ENCODE peak calls at places on chromosomes 5 and 9, in four cellular contexts. B, R, A and H are unnamed samples.

GRCh38 chr5:106601605-106602004 is 1069.1 kb downstream of the EFNA5 start:
- DNase-seq in B (no peak), R (peak), A (no peak), H (no peak)

GRCh38 chr9:136808075-136808780 is 480 bp downstream of the RABL6 start:
- DNase-seq in B (no peak), R (no peak), A (no peak), H (no peak)

GRCh38 chr5:132754111-132754510 is 6.9 kb downstream of the CCNI2 start:
- DNase-seq in B (no peak), R (no peak), A (no peak), H (no peak)

GRCh38 chr5:72598461-72599433 is 91.5 kb upstream of the ZNF366 start:
- DNase-seq in B (peak), R (no peak), A (no peak), H (no peak)

GRCh38 chr5:141869514-141869913 is 8.7 kb downstream of the PCDH1 start:
- DNase-seq in B (no peak), R (no peak), A (no peak), H (no peak)

GRCh38 chr9:130073373-130073772 is 19.7 kb downstream of the GPR107 start:
- DNase-seq in B (peak), R (no peak), A (no peak), H (no peak)

GRCh38 chr5:170642066-170642735 is 138.4 kb downstream of the KCNIP1 start:
- DNase-seq in B (no peak), R (no peak), A (no peak), H (no peak)

GRCh38 chr9:129071526-129072131 is 9.3 kb upstream of the DOLPP1 start:
- DNase-seq in B (no peak), R (peak), A (no peak), H (no peak)

GRCh38 chr9:114474425-114474824 is 30.8 kb downstream of the WHRN start:
- DNase-seq in B (no peak), R (no peak), A (no peak), H (no peak)

GRCh38 chr5:143244990-143245389 is 158.5 kb downstream of the NR3C1 start:
- DNase-seq in B (no peak), R (no peak), A (no peak), H (no peak)

GRCh38 chr5:143114481-143114880 is 289.0 kb downstream of the NR3C1 start:
- DNase-seq in B (no peak), R (no peak), A (no peak), H (no peak)

GRCh38 chr9:127917603-127918002 is 762 bp upstream of the ST6GALNAC4 start:
- DNase-seq in B (no peak), R (no peak), A (no peak), H (no peak)

GRCh38 chr5:139267481-139267880 is 26.1 kb upstream of the MATR3 start:
- DNase-seq in B (no peak), R (no peak), A (no peak), H (no peak)

GRCh38 chr5:171484460-171484899 is 65.0 kb downstream of the FGF18 start:
- DNase-seq in B (no peak), R (peak), A (peak), H (no peak)

GRCh38 chr9:93893899-93894690 is 61.1 kb downstream of the BARX1 start:
- DNase-seq in B (peak), R (no peak), A (no peak), H (no peak)

GRCh38 chr5:130017173-130017572 is 112.9 kb downstream of the CHSY3 start:
- DNase-seq in B (no peak), R (no peak), A (no peak), H (no peak)

GRCh38 chr9:115369322-115369957 is 251.5 kb upstream of the TNC start:
- DNase-seq in B (no peak), R (no peak), A (no peak), H (no peak)

GRCh38 chr9:91847576-91847975 is 102.5 kb downstream of the ROR2 start:
- DNase-seq in B (no peak), R (peak), A (no peak), H (no peak)

GRCh38 chr5:135835766-135836165 is 1.3 kb downstream of the SLC25A48 start:
- DNase-seq in B (no peak), R (no peak), A (no peak), H (no peak)

GRCh38 chr5:78360674-78361225 is 333 bp downstream of the SCAMP1 start:
- DNase-seq in B (no peak), R (no peak), A (no peak), H (no peak)
- TF ChIP-seq REST in B (no peak), R (no peak), A (no peak), H (no peak)

GRCh38 chr5:125481506-125482455 is 735.3 kb upstream of the ZNF608 start:
- DNase-seq in B (no peak), R (no peak), A (no peak), H (no peak)
- H3K4me3 ChIP-seq in B (no peak), R (no peak), A (no peak), H (no peak)

DNA sequence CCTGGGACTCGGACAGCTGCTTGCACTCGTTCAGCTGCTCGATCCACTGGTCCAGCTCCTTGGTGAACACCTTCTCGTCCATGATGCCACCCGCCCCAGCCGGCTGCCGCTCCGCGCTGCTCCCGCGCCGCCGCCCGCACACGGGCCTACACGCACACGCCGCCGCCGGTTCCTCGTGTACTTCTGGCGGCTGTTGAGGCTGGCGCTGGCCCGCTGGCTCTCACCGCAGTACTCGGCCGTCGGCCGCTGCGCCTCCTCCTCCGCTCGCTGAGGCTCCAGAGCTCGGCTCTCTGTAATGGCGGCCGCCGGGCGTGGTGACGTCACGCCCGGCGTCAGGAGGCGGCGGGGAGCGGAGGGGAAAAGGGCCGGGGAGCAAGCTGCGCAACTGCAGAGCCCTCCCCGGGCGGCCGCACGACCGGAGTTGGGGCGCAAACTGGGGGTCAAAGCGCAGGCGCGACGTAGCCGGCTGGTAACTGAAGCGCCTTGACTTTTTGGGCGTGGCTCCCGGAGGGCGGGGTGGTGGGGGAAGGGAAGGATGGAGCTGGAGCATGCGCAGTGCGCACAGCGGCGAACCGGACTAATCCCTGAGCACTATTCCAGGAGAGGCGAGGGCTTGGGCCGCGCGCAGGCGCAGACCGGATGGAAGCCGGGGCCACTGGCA is at the start of gene PPP2CA:
- DNase-seq in B (peak), R (peak), A (peak), H (peak)
- TF ChIP-seq REST in B (no peak), R (no peak), A (no peak), H (no peak)

DNA sequence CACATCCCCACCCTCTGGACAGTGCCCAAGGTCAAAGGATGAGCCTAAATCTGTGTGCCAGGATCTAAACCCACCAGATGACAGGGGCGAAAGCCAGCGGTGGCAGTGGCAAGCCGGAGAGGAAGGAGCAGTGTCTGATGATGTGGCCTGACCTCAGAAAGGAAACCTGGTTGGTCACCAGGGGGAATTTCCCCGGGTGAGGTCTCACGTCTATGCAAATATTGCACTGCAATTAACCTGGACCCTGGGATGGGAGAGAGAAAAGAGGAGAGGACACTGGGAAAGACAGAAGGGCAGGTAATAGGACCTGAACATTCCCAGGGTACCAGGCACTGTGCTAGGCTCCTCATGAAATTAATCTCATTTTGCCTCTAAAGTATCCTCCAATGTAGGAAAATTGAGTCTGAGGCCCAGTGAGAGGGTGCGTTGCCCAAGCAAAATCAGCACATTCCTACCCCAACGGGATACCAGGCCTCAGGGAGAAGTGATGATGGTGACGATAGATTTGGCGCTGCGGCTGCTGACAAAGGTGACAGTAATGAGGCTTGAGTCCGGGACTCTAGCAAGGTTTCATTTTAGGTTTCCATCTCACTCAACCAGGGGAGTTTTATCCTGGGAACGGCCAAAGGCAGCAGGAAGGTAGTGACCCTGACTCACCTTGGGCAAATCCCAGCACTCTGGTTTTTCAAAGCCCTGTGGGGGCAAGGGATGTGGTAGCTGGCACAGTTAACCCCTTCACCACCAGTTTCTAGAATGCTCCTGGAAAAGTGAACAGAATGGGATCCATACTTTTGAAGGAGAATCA is 13.4 kb upstream of the TNIP1 start:
- DNase-seq in B (no peak), R (no peak), A (no peak), H (no peak)
- H3K4me3 ChIP-seq in B (no peak), R (no peak), A (no peak), H (no peak)

GRCh38 chr5:159878988-159879471 is 37.3 kb upstream of the ADRA1B start:
- DNase-seq in B (peak), R (peak), A (no peak), H (no peak)
- TF ChIP-seq REST in B (no peak), R (no peak), A (no peak), H (no peak)

DNA sequence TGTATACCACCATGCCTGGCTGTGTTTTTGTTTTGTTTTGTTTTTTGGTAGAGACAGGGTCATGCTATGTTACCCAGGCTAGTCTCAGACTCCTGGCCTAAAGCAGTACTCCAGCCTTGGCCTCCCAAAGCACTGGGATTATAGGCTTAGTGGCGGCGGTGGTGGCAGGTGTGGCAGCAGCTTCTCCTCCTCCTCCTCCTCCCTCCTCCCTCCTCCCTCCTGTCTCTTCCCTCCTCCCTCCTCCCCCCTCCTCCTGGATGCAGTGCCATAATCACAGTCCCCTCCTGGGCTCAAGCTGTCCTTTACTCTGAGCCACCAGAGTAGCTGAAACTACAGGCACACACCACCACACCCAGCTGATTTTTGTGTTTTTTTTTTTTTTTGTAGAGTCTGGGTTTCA is 71.2 kb downstream of the UHRF2 start:
- DNase-seq in B (no peak), R (no peak), A (no peak), H (no peak)
- H3K4me3 ChIP-seq in B (no peak), R (no peak), A (no peak), H (no peak)

GRCh38 chr5:153991168-153991567 is 47.5 kb downstream of the FAM114A2 start:
- DNase-seq in B (no peak), R (no peak), A (no peak), H (no peak)
- TF ChIP-seq REST in B (no peak), R (no peak), A (no peak), H (no peak)

DNA sequence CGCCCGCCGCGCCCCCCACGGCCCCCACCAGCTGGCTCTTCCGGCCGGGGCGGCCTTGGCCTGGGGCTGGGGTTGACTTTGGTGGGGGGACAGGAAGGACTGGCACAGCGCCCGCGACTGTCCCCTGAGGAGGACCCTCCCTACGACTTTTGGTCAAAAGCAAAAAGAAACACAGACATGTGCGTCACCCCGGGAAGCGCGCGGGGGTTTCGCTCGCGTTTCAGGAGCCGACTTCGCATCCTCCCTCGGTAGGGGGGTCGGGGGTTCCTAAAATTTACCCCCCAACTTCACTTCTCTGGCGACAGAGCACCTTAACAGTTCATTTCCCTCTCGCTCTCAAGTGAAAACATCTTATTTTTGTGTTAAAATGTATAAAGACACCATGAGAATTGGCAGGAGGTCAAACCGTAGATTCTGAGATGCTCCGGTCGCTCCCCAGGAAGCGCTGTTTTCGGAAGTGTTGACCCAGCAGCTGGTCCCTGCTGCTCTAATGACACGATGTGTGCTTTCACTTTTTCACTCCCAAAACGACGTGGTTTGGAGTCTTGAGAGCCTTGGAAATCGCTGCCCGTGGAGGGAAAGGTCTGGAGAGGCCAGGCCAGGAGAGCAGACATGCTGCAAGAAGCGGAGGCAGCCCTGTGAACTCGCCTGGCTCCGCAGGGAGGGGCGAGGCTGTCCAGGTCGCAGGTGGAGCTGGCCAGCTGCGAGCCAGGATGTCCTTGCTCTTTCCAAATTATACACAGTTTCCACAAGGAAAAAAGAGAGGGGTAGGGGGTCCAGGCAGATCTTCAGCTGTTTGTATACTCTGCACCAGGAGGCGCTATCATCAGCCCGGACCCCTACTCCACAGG is 248.2 kb upstream of the ANKRD55 start:
- DNase-seq in B (peak), R (peak), A (no peak), H (no peak)
- H3K4me3 ChIP-seq in B (peak), R (peak), A (no peak), H (peak)